ENCODE peak calls at places on chromosomes 1 and 21, in ten cellular contexts. I is endothelial cell; W is neural crest cell; Z is stromal cell of bone marrow; Q is HTR-8/SVneo; A is AG09319; N is LoVo; C is stimulated activated CD4-positive, alpha-beta T cell treated with anti-CD3 and anti-CD28 coated beads, Interleukin-2, amount 100 ng/mL, for 48 hours; J is cardiac fibroblast; U is spleen. T is an unnamed sample.

GRCh38 chr1:12618661-12619395 is 818 bp upstream of the DHRS3 start:
- DNase-seq in I (peak; percentile 39), W (no peak), Z (peak; percentile 51), Q (peak; percentile 85), A (peak; percentile 68), N (peak; percentile 88), C (peak; percentile 67), J (peak; percentile 87), U (peak; percentile 82), T (no peak)

GRCh38 chr1:226656601-226657277 is 82.3 kb downstream of the ITPKB start:
- DNase-seq in I (no peak), W (no peak), Z (peak; percentile 97), Q (no peak), A (peak; percentile 77), N (no peak), C (no peak), J (peak; percentile 91), U (peak; percentile 72), T (peak; percentile 38)

GRCh38 chr21:15409031-15409430 is 320.8 kb upstream of the USP25 start:
- DNase-seq in I (no peak), W (no peak), Z (no peak), Q (no peak), A (no peak), N (no peak), C (no peak), J (no peak), U (no peak), T (no peak)

GRCh38 chr1:223313415-223313754 is 50.6 kb downstream of the SUSD4 start:
- DNase-seq in I (no peak), W (no peak), Z (no peak), Q (no peak), A (no peak), N (no peak), C (no peak), J (no peak), U (no peak), T (no peak)

GRCh38 chr1:111989531-111990025 is at the start of gene KCND3:
- DNase-seq in I (peak; percentile 22), W (peak; percentile 21), Z (peak; percentile 13), Q (no peak), A (no peak), N (peak; percentile 15), C (no peak), J (peak; percentile 7), U (peak; percentile 79), T (no peak)

GRCh38 chr1:87149166-87150065 is 179.3 kb upstream of the LMO4 start:
- DNase-seq in I (no peak), W (no peak), Z (peak; percentile 40), Q (no peak), A (no peak), N (no peak), C (no peak), J (peak; percentile 54), U (no peak), T (no peak)

GRCh38 chr1:70143052-70143659 is 62.2 kb downstream of the LRRC40 start:
- DNase-seq in I (no peak), W (no peak), Z (peak; percentile 45), Q (peak; percentile 3), A (peak; percentile 20), N (no peak), C (no peak), J (peak; percentile 72), U (no peak), T (peak; percentile 12)

GRCh38 chr1:154866995-154867795 is 2.9 kb downstream of the KCNN3 start:
- DNase-seq in I (no peak), W (no peak), Z (peak; percentile 44), Q (peak; percentile 48), A (no peak), N (no peak), C (no peak), J (peak; percentile 77), U (no peak), T (peak; percentile 45)

GRCh38 chr1:66182551-66183178 is 351.3 kb upstream of the SGIP1 start:
- DNase-seq in I (no peak), W (no peak), Z (peak; percentile 48), Q (peak; percentile 33), A (no peak), N (no peak), C (peak; percentile 5), J (peak; percentile 81), U (no peak), T (peak; percentile 61)

GRCh38 chr1:245378352-245379144 is 223.8 kb downstream of the KIF26B start:
- DNase-seq in I (no peak), W (no peak), Z (no peak), Q (no peak), A (no peak), N (no peak), C (no peak), J (no peak), U (no peak), T (no peak)

GRCh38 chr1:55827350-55827749 is 612.2 kb upstream of the USP24 start:
- DNase-seq in I (no peak), W (no peak), Z (peak; percentile 88), Q (peak; percentile 45), A (peak; percentile 97), N (no peak), C (no peak), J (peak; percentile 96), U (no peak), T (peak; percentile 92)

GRCh38 chr21:25895565-25896205 is 160.9 kb downstream of the GABPA start:
- DNase-seq in I (no peak), W (no peak), Z (no peak), Q (peak; percentile 21), A (no peak), N (no peak), C (no peak), J (peak; percentile 59), U (no peak), T (no peak)

GRCh38 chr1:227794813-227795183 is 20.7 kb upstream of the PRSS38 start:
- DNase-seq in I (no peak), W (no peak), Z (no peak), Q (no peak), A (no peak), N (no peak), C (no peak), J (no peak), U (no peak), T (no peak)

GRCh38 chr1:6623269-6623965 is 1.3 kb upstream of the THAP3 start:
- DNase-seq in I (no peak), W (no peak), Z (no peak), Q (no peak), A (no peak), N (no peak), C (no peak), J (no peak), U (no peak), T (no peak)

GRCh38 chr1:207025144-207025880 is 7.2 kb downstream of the C1orf116 start:
- DNase-seq in I (no peak), W (no peak), Z (no peak), Q (no peak), A (no peak), N (no peak), C (no peak), J (peak; percentile 55), U (no peak), T (no peak)

GRCh38 chr21:19648376-19648775 is 1244.8 kb upstream of the TMPRSS15 start:
- DNase-seq in I (no peak), W (no peak), Z (no peak), Q (peak; percentile 1), A (no peak), N (no peak), C (no peak), J (no peak), U (no peak), T (no peak)

GRCh38 chr1:68116643-68117235 is 66.3 kb upstream of the DIRAS3 start:
- DNase-seq in I (peak; percentile 60), W (peak; percentile 61), Z (peak; percentile 28), Q (peak; percentile 35), A (no peak), N (peak; percentile 60), C (peak; percentile 41), J (peak; percentile 69), U (no peak), T (no peak)

GRCh38 chr1:217048104-217048707 is 325.0 kb upstream of the ESRRG start:
- DNase-seq in I (peak; percentile 61), W (peak; percentile 3), Z (no peak), Q (no peak), A (no peak), N (no peak), C (no peak), J (peak; percentile 2), U (no peak), T (no peak)

GRCh38 chr1:33327587-33328325 is 6.9 kb upstream of the A3GALT2 start:
- DNase-seq in I (no peak), W (no peak), Z (peak; percentile 96), Q (no peak), A (peak; percentile 95), N (no peak), C (no peak), J (peak; percentile 99), U (peak; percentile 79), T (peak; percentile 96)